ENCODE peak calls at places on chromosomes 1 and 21, in five cellular contexts. R is mesenchymal stem cell, M is neuronal stem cell, H is H9, B is H1. O is an unnamed sample.

GRCh38 chr1:24849653-24850295 is 80.3 kb downstream of the RUNX3 start:
- DNase-seq in R (peak; percentile 65), M (no peak), H (peak; percentile 46), B (peak; percentile 58), O (peak; percentile 34)

GRCh38 chr1:82390627-82391026 is 589.9 kb downstream of the ADGRL2 start:
- DNase-seq in R (no peak), M (no peak), H (no peak), B (no peak), O (no peak)

GRCh38 chr21:14533555-14534400 is 12.3 kb downstream of the SAMSN1 start:
- DNase-seq in R (peak; percentile 81), M (no peak), H (no peak), B (no peak), O (no peak)

GRCh38 chr1:18353528-18353927 is 127.2 kb upstream of the KLHDC7A start:
- DNase-seq in R (no peak), M (no peak), H (no peak), B (no peak), O (no peak)

GRCh38 chr1:168906367-168906766 is 177.4 kb upstream of the DPT start:
- DNase-seq in R (no peak), M (no peak), H (no peak), B (no peak), O (no peak)

GRCh38 chr1:204415351-204415750 is 3.7 kb upstream of the PPP1R15B start:
- DNase-seq in R (no peak), M (no peak), H (no peak), B (no peak), O (no peak)

GRCh38 chr1:227766015-227766634 is 30.9 kb downstream of the SNAP47 start:
- DNase-seq in R (no peak), M (no peak), H (no peak), B (no peak), O (peak; percentile 33)

GRCh38 chr1:6807782-6808181 is 22.5 kb downstream of the CAMTA1 start:
- DNase-seq in R (no peak), M (no peak), H (no peak), B (no peak), O (peak; percentile 40)

GRCh38 chr1:224521904-224522734 is 87.5 kb upstream of the WDR26 start:
- DNase-seq in R (no peak), M (no peak), H (no peak), B (no peak), O (no peak)

GRCh38 chr1:222099746-222100145 is 357.9 kb upstream of the DUSP10 start:
- DNase-seq in R (no peak), M (no peak), H (no peak), B (no peak), O (no peak)

GRCh38 chr1:12132078-12132477 is 34.7 kb upstream of the TNFRSF1B start:
- DNase-seq in R (peak; percentile 20), M (no peak), H (no peak), B (no peak), O (peak; percentile 57)

GRCh38 chr1:200314085-200314750 is 95.6 kb downstream of the ZNF281 start:
- DNase-seq in R (peak; percentile 46), M (no peak), H (no peak), B (no peak), O (peak; percentile 77)

GRCh38 chr21:46317710-46318463 is 5.8 kb downstream of the C21orf58 start:
- DNase-seq in R (no peak), M (no peak), H (peak; percentile 65), B (peak; percentile 54), O (no peak)

GRCh38 chr1:239814306-239814881 is 277.3 kb upstream of the FMN2 start:
- DNase-seq in R (peak; percentile 75), M (no peak), H (peak; percentile 82), B (no peak), O (peak; percentile 67)

GRCh38 chr1:27357281-27358037 is 9.3 kb downstream of the MAP3K6 start:
- DNase-seq in R (peak; percentile 55), M (peak; percentile 69), H (peak; percentile 94), B (peak; percentile 94), O (peak; percentile 32)

GRCh38 chr21:26057488-26058170 is 112.9 kb downstream of the APP start:
- DNase-seq in R (no peak), M (no peak), H (no peak), B (no peak), O (no peak)

GRCh38 chr1:1462318-1462966 is 9.1 kb upstream of the ATAD3B start:
- DNase-seq in R (no peak), M (no peak), H (no peak), B (no peak), O (no peak)

GRCh38 chr1:17605582-17606344 is 66.3 kb downstream of the ARHGEF10L start:
- DNase-seq in R (peak; percentile 55), M (no peak), H (no peak), B (no peak), O (peak; percentile 38)

DNA sequence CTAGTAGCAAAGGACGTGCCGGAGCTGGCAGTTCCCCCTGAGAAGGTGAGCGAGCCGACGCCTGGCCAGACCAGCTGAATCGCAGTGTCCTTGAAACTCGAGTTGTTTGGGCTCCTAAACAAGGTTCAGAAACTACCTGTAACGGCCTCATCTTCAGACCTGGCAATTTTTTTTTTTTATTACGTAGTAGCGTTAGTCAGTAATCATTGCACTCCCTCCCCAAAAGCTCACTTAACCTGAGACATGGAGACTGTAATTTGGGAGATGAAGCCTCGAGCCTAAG is 409 bp downstream of the LHX8 start:
- DNase-seq in R (no peak), M (no peak), H (no peak), B (no peak), O (no peak)
- H3K23ac ChIP-seq in R (no peak overlapping the region), M (peak overlapping the region; percentile 17), H (no peak overlapping the region), B (no peak overlapping the region), O (no peak overlapping the region)

GRCh38 chr1:102015728-102016127 is 19.0 kb upstream of the OLFM3 start:
- DNase-seq in R (no peak), M (no peak), H (no peak), B (no peak), O (no peak)

GRCh38 chr1:102019530-102019929 is 22.8 kb upstream of the OLFM3 start:
- DNase-seq in R (no peak), M (no peak), H (no peak), B (no peak), O (no peak)
- H3K9me3 ChIP-seq in R (peaks cover 17% of the 10 kb centered on the region), M (no peaks in the 10 kb centered on the region), H (no peaks in the 10 kb centered on the region), B (no peaks in the 10 kb centered on the region), O (no peaks in the 10 kb centered on the region)

DNA sequence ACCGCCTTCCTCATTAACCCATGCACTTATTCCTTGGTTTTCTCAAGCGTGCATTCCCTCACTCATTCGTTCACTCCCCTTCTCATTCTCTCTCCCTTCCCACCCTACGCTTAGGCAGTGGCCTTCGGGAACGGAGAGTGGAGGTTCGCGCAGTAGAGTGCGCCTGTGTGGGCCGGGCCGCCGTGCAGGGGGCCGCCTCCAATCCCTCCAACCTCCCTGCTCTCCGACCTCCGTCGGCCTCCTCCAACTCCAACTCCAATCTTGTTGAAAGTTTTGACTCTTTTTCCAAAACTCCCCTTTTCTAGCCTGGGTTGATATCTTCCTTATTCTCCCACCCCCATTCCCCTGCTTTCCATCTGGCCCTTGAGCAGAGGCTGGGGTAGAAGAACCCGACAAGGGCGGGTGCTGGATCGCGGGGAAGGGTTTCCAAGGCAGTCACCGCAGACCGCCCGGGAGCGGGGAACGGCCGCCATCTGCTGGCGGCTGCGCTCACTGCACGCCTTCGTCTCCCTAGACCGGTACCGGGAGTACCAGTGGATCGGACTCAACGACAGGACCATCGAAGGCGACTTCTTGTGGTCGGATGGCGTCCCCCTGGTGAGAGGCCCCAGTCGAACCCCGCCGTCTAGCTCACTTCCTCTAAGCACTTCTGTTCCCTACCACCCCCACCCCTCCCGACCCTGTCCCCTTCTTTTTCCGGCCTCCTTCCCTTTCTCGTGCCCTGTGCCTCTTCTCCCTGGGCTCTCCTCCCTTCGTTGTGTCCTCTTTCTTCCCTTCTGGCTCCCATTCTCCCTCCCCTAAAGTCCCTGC is 15.4 kb downstream of the BCAN start:
- DNase-seq in R (peak; percentile 75), M (no peak), H (peak; percentile 84), B (peak; percentile 97), O (peak; percentile 46)
- H3K23ac ChIP-seq in R (no peak overlapping the region), M (peak overlapping the region; percentile 39), H (no peak overlapping the region), B (no peak overlapping the region), O (peak overlapping the region; percentile 14)

DNA sequence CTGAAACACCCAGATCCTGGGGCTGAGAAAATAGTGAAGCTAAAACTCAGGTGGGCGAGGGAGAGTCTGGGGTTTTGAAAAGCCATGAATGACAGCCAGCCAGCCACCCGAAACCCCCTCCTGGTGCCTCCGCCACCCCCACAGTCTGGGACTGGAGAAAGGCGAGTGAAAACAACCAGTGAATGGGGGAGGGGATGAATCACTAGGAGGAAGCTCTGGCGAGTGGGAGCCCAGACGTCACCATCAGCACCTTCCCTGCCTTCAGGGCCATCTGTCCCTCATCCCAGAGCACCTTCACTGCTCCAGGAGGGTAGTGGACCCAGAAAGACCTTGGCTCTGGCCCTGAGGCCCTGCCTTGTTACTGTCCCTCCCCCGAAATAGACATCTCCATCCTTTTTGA is 9.2 kb downstream of the RORC start:
- DNase-seq in R (no peak), M (no peak), H (no peak), B (no peak), O (no peak)
- H3K9me3 ChIP-seq in R (no peaks in the 10 kb centered on the region), M (no peaks in the 10 kb centered on the region), H (no peaks in the 10 kb centered on the region), B (no peaks in the 10 kb centered on the region), O (no peaks in the 10 kb centered on the region)

GRCh38 chr1:9886063-9886742 is 23.9 kb downstream of the CTNNBIP1 start:
- DNase-seq in R (no peak), M (no peak), H (no peak), B (no peak), O (no peak)
- H3K23ac ChIP-seq in R (no peak overlapping the region), M (peak overlapping the region; percentile 67), H (no peak overlapping the region), B (no peak overlapping the region), O (no peak overlapping the region)

GRCh38 chr1:67514299-67514698 is 84.1 kb upstream of the SERBP1 start:
- DNase-seq in R (no peak), M (no peak), H (no peak), B (no peak), O (no peak)
- H3K9me3 ChIP-seq in R (peaks cover 5% of the 10 kb centered on the region), M (no peaks in the 10 kb centered on the region), H (peaks cover 19% of the 10 kb centered on the region), B (peaks cover 16% of the 10 kb centered on the region), O (peaks cover 8% of the 10 kb centered on the region)

DNA sequence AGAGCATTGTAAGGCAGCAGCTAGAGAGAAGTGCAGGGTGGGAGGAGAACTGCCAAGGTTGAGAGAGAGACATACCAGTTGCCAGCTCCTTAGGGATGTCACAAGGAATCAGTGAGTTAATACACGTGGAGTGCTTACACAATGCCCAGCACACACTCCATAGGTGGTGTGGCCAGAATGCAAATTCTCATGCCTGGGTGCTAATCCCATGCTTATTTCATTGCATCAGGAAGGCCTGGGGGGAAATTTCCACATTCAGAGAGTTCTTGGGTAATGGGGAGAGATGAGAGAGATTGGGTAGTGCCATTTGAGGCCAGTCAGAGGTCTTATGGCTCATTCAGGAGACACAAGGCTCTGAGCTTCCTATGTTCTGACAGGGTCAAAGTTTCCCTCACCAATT is 38.7 kb downstream of the GJA5 start:
- DNase-seq in R (peak; percentile 9), M (no peak), H (no peak), B (no peak), O (no peak)
- H3K23ac ChIP-seq in R (no peak overlapping the region), M (no peak overlapping the region), H (no peak overlapping the region), B (no peak overlapping the region), O (no peak overlapping the region)

GRCh38 chr1:29607236-29607635 is 370.9 kb downstream of the PTPRU start:
- DNase-seq in R (no peak), M (peak; percentile 9), H (no peak), B (no peak), O (no peak)
- H3K9me3 ChIP-seq in R (peaks cover 16% of the 10 kb centered on the region), M (no peaks in the 10 kb centered on the region), H (no peaks in the 10 kb centered on the region), B (peaks cover 32% of the 10 kb centered on the region), O (peaks cover 2% of the 10 kb centered on the region)

GRCh38 chr1:19882111-19883071 is at the start of gene OTUD3:
- DNase-seq in R (peak; percentile 98), M (peak; percentile 99), H (peak; percentile 97), B (peak; percentile 93), O (peak; percentile 97)
- H3K23ac ChIP-seq in R (peak within 1 kb of the TSS; percentile 28), M (peak within 1 kb of the TSS; percentile 96), H (no peak within 1 kb of the TSS), B (no peak within 1 kb of the TSS), O (peak within 1 kb of the TSS; percentile 98)